ENCODE peak calls at places on chromosomes 12 and 14, in five cellular contexts. S is ascending aorta; M is CD8-positive, alpha-beta T cell; L is transverse colon; V is astrocyte. G is an unnamed sample. For H3K27me3, the result is how much of the 10 kb centered on the place peaks cover.

GRCh38 chr14:90739318-90740077 is 76.7 kb downstream of the TTC7B start:
- DNase-seq in S (no peak), M (no peak), L (no peak), V (no peak), G (no peak)

GRCh38 chr14:73457050-73457934 is 1.1 kb downstream of the NUMB start:
- DNase-seq in S (no peak), M (no peak), L (no peak), V (no peak), G (no peak)

GRCh38 chr12:112439769-112440168 is 21.0 kb downstream of the PTPN11 start:
- DNase-seq in S (no peak), M (no peak), L (no peak), V (no peak), G (no peak)

GRCh38 chr12:29317556-29318363 is 63.2 kb downstream of the ERGIC2 start:
- DNase-seq in S (no peak), M (peak), L (peak), V (peak), G (no peak)

GRCh38 chr12:59570134-59570533 is 25.7 kb upstream of the SLC16A7 start:
- DNase-seq in S (no peak), M (no peak), L (no peak), V (peak), G (no peak)

GRCh38 chr12:9084417-9084816 is 31.3 kb downstream of the A2M start:
- DNase-seq in S (no peak), M (no peak), L (no peak), V (no peak), G (no peak)

GRCh38 chr12:112386726-112387125 is 4.5 kb upstream of the HECTD4 start:
- DNase-seq in S (no peak), M (no peak), L (no peak), V (no peak), G (no peak)

GRCh38 chr12:16037533-16037932 is 126.4 kb downstream of the DERA start:
- DNase-seq in S (no peak), M (no peak), L (no peak), V (no peak), G (no peak)

GRCh38 chr12:1173806-1174617 is 183.0 kb downstream of the ERC1 start:
- DNase-seq in S (no peak), M (no peak), L (peak), V (no peak), G (no peak)

GRCh38 chr12:19741132-19741489 is 301.8 kb downstream of the AEBP2 start:
- DNase-seq in S (no peak), M (no peak), L (no peak), V (no peak), G (no peak)

GRCh38 chr14:67251573-67252226 is 10.5 kb downstream of the PALS1 start:
- DNase-seq in S (no peak), M (no peak), L (no peak), V (peak), G (no peak)

GRCh38 chr12:108633534-108634224 is at the start of gene SELPLG:
- DNase-seq in S (peak), M (peak), L (peak), V (no peak), G (no peak)

GRCh38 chr12:26010293-26010821 is 51.9 kb downstream of the RASSF8 start:
- DNase-seq in S (no peak), M (no peak), L (no peak), V (peak), G (no peak)

GRCh38 chr12:74339211-74339610 is 198.4 kb upstream of the ATXN7L3B start:
- DNase-seq in S (no peak), M (no peak), L (no peak), V (peak), G (no peak)

GRCh38 chr14:68464716-68465115 is 328.2 kb downstream of the ZFP36L1 start:
- DNase-seq in S (no peak), M (no peak), L (no peak), V (peak), G (peak)

GRCh38 chr12:95385246-95385645 is 88.7 kb upstream of the METAP2 start:
- DNase-seq in S (no peak), M (no peak), L (no peak), V (peak), G (no peak)

GRCh38 chr12:65561798-65562382 is 262.4 kb upstream of the HMGA2 start:
- DNase-seq in S (no peak), M (no peak), L (no peak), V (peak), G (peak)

GRCh38 chr14:55583942-55584468 is 4.0 kb downstream of the KTN1 start:
- DNase-seq in S (no peak), M (no peak), L (no peak), V (no peak), G (no peak)

GRCh38 chr12:66050610-66051009 is 79.9 kb downstream of the LLPH start:
- DNase-seq in S (no peak), M (no peak), L (no peak), V (no peak), G (no peak)

GRCh38 chr12:19834596-19834995 is 395.3 kb downstream of the AEBP2 start:
- DNase-seq in S (no peak), M (no peak), L (no peak), V (no peak), G (no peak)

GRCh38 chr14:105067140-105067968 is 2.1 kb upstream of the GPR132 start:
- DNase-seq in S (no peak), M (peak), L (no peak), V (peak), G (no peak)

GRCh38 chr12:99704458-99704857 is 56.9 kb downstream of the GARIN6 start:
- DNase-seq in S (no peak), M (no peak), L (no peak), V (no peak), G (no peak)

GRCh38 chr12:15152456-15152855 is 68.8 kb downstream of the RERG start:
- DNase-seq in S (no peak), M (no peak), L (no peak), V (no peak), G (no peak)

GRCh38 chr12:3236345-3237153 is 159.4 kb downstream of the TSPAN9 start:
- DNase-seq in S (no peak), M (no peak), L (peak), V (peak), G (no peak)

GRCh38 chr12:59595557-59596231 is at the start of gene SLC16A7:
- DNase-seq in S (peak), M (peak), L (peak), V (peak), G (peak)

GRCh38 chr14:66078031-66078430 is 408.1 kb upstream of the CCDC196 start:
- DNase-seq in S (no peak), M (no peak), L (no peak), V (no peak), G (no peak)

GRCh38 chr14:59306775-59307174 is 118.3 kb downstream of the DAAM1 start:
- DNase-seq in S (no peak), M (no peak), L (no peak), V (peak), G (no peak)

GRCh38 chr12:92142251-92142896 is 3.3 kb downstream of the BTG1 start:
- DNase-seq in S (no peak), M (no peak), L (no peak), V (no peak), G (no peak)
- TF ChIP-seq CTCF in S (no peak), M (no peak), L (no peak), V (no peak), G (no peak)

GRCh38 chr14:93964281-93964680 is 12.1 kb downstream of the ASB2 start:
- DNase-seq in S (no peak), M (no peak), L (no peak), V (no peak), G (no peak)
- H3K4me3 ChIP-seq in S (no peak), M (no peak), L (no peak), V (no peak), G (no peak)

DNA sequence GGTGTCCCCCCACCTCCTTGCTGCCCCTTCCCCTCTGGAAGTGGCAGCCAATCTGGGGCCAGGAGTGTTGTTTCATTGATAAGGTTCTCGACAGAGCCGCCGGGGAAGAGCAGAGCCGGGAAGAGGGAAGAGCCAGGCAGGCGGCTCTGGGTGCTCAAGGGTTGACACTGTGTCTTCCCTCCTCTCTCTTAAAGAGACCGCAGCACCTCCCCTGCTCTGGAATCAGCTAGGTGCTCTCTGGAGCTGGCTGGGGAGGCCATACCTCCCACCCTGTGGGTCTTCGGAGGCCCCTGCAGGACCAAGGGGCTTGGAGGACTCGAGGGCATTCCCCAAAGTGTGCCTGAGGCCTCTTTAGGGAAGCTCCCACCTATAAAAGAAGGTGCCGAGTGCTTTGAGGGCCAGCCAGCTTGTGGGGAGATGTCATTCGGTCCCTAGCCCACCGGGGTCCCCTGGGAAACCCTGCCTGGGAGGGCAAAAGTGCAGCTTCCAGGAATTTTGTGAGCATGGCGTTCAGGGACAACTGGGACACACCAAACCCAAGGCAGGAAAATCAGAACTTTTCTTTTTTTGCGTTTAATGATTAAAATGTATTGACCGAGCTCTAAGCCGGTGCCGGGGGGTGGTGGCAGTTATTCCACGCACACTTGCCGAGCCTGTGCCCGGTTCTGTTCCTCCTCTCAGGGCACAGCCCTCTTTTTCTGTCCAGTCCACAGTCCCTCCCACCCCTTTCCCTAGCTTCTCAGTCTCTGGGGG is 2.9 kb downstream of the SETD1B start:
- DNase-seq in S (no peak), M (no peak), L (no peak), V (no peak), G (no peak)
- H3K27me3 ChIP-seq in S (under half), M (under half), L (under half), V (under half), G (under half)

DNA sequence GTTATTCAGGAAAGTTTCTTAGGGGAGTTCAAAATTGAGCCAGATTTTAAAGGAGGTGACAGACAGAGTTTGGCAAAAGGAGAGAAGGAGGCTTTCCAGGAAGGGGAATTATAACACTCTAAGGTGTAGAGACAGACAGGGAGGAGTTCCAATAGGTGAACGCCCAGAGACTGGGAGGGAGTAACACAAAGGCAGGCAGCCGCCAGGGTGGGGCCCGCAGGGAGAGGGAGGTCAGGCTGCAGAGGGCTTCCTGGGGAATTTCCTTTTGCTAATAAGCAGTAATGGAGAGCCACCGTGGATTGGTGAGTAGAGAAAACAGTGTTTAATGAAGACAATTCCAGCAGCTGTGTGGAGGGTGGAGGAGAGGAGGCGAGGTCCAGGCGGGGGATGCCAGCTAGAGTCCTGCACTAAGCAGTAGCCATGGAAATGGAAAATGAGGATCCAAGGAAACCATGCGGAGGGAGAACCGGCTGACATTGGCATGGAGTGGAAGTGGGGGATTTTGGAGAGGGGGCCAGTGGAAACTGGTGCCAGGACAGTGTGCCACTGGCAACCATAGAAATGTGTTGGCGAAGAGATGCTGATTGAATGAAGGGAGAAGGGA is 22.2 kb downstream of the GRIN2B start:
- DNase-seq in S (no peak), M (no peak), L (peak), V (no peak), G (no peak)
- TF ChIP-seq CTCF in S (no peak), M (no peak), L (no peak), V (no peak), G (no peak)

GRCh38 chr12:32666510-32666909 is 12.6 kb upstream of the DNM1L start:
- DNase-seq in S (no peak), M (no peak), L (no peak), V (no peak), G (no peak)

GRCh38 chr12:32666018-32666417 is 13.1 kb upstream of the DNM1L start:
- DNase-seq in S (no peak), M (no peak), L (no peak), V (no peak), G (no peak)

GRCh38 chr12:32671930-32672785 is 6.9 kb upstream of the DNM1L start:
- DNase-seq in S (no peak), M (no peak), L (peak), V (peak), G (peak)

DNA sequence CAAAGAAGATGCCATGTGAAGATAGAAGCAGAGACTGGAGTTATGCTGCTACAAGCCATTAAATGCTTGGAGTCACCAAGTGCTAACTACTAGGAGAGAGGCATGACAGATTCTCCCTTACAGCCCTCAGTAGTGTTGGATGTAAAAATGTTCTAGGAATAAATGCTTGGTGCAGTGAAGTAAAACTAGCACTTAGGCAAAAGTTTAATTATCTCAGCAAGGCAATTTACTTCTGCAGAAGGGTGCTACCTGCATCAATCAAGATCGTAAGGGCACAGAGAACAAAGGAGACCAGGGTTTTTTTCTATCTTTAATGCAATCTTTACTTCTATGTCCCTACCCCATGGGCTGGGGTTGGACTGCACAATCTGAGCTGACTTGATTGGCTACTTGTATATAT is 9.5 kb upstream of the DNM1L start:
- DNase-seq in S (no peak), M (no peak), L (no peak), V (no peak), G (no peak)
- H3K4me3 ChIP-seq in S (no peak), M (no peak), L (no peak), V (no peak), G (no peak)

DNA sequence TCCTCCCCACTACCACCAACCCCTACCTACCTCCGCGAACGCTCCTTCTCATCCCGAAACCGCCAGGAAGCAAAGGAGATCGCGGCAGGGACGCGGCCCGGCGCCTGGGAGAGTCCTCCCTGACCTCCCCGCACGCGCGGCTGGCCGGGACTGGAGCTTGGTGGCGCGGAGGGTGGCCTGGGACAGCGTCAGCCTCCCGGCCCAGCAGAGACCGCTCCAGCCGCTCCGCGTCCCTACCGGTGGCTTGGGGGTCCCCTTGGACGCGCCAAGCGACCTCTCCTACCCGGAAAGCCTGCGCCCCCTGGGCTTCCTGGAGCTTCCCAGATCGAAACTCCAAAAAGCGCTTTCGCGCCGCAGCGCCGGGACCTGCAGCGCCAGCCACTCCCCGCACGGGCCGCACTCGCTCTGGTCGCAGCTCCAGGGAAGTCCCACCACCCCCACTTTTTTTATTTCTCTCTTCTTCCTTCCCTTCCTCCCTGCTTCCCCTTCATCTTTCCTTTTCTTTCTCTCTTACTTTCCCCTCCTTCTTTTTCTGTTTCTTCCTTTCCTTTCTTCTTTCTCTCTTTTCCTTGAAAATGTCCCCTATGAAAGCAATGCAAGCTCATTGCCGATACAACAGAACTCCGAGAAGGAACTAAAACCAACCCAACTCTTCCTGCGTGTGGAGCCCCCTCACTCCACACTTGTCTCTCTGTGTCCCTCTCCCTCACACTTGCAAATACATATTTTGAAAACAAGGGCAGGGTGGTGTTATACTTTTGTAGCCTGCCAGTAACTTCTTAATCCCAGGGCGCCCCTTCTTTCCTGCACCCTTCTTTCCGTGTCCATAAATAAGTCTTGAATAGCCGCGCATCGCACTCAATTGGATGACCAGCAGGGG is 3.8 kb downstream of the DIO3 start:
- DNase-seq in S (no peak), M (no peak), L (no peak), V (no peak), G (no peak)
- H3K27me3 ChIP-seq in S (under half), M (under half), L (half or more), V (half or more), G (under half)

GRCh38 chr14:45673420-45673819 is 420.4 kb upstream of the MIS18BP1 start:
- DNase-seq in S (no peak), M (no peak), L (no peak), V (no peak), G (no peak)

GRCh38 chr14:45679852-45680251 is 426.9 kb upstream of the MIS18BP1 start:
- DNase-seq in S (no peak), M (no peak), L (no peak), V (peak), G (peak)

GRCh38 chr14:45680531-45680930 is 427.5 kb upstream of the MIS18BP1 start:
- DNase-seq in S (no peak), M (no peak), L (no peak), V (no peak), G (no peak)

DNA sequence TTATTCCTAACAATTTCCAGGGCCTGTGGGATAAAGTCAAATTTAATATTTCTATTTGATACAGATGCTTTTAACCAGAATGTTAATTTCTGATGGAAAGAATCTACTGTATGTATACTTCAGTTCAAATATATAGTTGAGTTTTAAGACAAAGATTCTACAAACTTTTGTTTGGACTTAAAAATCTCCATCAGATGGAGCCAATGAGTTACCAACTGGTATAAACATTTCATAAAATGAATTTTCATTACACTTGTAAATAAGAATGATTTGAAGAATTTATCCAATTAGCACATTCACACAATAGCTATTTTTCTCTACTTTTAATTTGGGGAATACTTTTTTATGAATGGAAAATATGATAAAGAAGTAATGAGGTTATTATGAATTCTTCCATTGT is 425.2 kb upstream of the MIS18BP1 start:
- DNase-seq in S (no peak), M (no peak), L (no peak), V (no peak), G (no peak)
- TF ChIP-seq CTCF in S (no peak), M (no peak), L (no peak), V (no peak), G (peak)

DNA sequence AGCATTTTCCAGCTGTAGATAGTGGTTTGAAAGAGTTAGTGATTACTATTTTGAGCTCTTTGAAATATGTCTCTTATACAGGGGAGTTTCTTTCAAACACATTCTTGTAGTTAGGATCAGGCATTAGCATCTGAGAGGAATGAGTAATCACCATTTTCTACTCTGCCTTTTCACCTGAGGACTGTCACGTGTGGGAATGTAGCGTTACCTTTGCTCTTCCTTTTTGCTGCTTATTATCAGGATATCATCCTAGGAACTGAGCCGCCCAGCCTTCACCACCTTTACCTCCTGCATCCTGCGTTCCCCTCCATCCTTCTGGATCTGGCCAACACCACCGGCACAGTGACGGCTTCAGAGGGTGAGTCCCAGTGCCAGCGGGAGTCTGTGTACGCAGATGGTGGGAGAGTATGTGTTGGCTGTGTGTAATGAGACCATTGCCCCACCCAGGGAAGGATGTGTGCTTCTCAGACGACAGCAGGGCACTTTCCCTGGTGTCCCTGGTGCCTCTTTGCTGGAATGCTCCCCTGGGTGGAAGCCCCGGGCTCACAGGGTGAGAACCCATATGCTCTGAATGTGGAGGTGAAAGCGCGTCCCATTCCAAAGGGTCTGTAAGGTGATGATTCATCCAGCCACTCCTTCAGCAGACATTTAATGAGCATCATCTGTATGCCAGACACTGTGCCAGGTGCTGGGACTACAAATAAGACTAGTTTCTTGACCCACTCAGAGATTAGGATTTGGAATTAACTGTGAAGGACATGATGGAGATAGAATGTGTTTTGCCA is 27.5 kb downstream of the GSG1 start:
- DNase-seq in S (no peak), M (no peak), L (no peak), V (no peak), G (no peak)
- H3K4me3 ChIP-seq in S (no peak), M (no peak), L (no peak), V (no peak), G (no peak)

G was measured in BJ.